ENCODE peak calls at places on chromosomes 4 and X, in five cellular contexts. A is stimulated activated CD8-positive, alpha-beta memory T cell treated with anti-CD3 and anti-CD28 coated beads, Interleukin-2, amount 100 ng/mL, for 48 hours; B is right atrium auricular region; W is NCI-H446 treated with DMSO at 0.1 percent for 48 hours; Q is activated CD4-positive, alpha-beta T cell treated with anti-CD3 and anti-CD28 coated beads for 36 hours. G is an unnamed sample.

GRCh38 chrX:149370097-149370496 is 135.0 kb downstream of the IDS start:
- DNase-seq in W (no peak), B (no peak), Q (no peak), A (no peak), G (no peak)

GRCh38 chr4:10958226-10958856 is 273.8 kb upstream of the CLNK start:
- DNase-seq in W (no peak), B (no peak), Q (no peak), A (no peak), G (no peak)

GRCh38 chr4:84501721-84502267 is 2.7 kb upstream of the NKX6-1 start:
- DNase-seq in Q (no peak), A (no peak), W (no peak), B (no peak), G (no peak)

GRCh38 chr4:1357356-1358248 is 10.6 kb downstream of the UVSSA start:
- DNase-seq in W (no peak), Q (no peak), B (no peak), A (no peak), G (no peak)

GRCh38 chrX:10800776-10801175 is 180.4 kb upstream of the MID1 start:
- DNase-seq in Q (no peak), W (no peak), A (no peak), B (no peak), G (no peak)

GRCh38 chr4:95857761-95858160 is 17.9 kb downstream of the PDHA2 start:
- DNase-seq in Q (no peak), B (no peak), A (no peak), W (no peak), G (no peak)

GRCh38 chr4:22552802-22553201 is 36.9 kb upstream of the ADGRA3 start:
- DNase-seq in W (no peak), Q (no peak), B (no peak), A (no peak), G (no peak)

GRCh38 chr4:159191989-159192388 is 89.1 kb downstream of the RAPGEF2 start:
- DNase-seq in W (no peak), A (no peak), B (no peak), Q (no peak), G (no peak)

GRCh38 chrX:68746988-68747387 is 81.8 kb upstream of the EFNB1 start:
- DNase-seq in A (no peak), B (no peak), Q (no peak), W (no peak), G (no peak)

GRCh38 chrX:16462912-16463311 is 187.0 kb upstream of the S100G start:
- DNase-seq in A (no peak), B (no peak), W (no peak), Q (no peak), G (no peak)

GRCh38 chrX:14030248-14030592 is 528 bp upstream of the GEMIN8 start:
- DNase-seq in A (no peak), Q (no peak), B (no peak), W (no peak), G (no peak)

GRCh38 chrX:9907645-9908387 is 59.3 kb upstream of the CLDN34 start:
- DNase-seq in W (no peak), B (no peak), Q (no peak), A (no peak), G (no peak)

GRCh38 chr4:67687639-67688038 is 13.3 kb downstream of the UBA6 start:
- DNase-seq in A (no peak), W (no peak), Q (no peak), B (no peak), G (no peak)

GRCh38 chr4:188107931-188108843 is 1.2 kb downstream of the TRIML2 start:
- DNase-seq in A (no peak), B (no peak), Q (no peak), W (no peak), G (no peak)

GRCh38 chr4:58761563-58761962 is 1651.4 kb upstream of the IGFBP7 start:
- DNase-seq in W (no peak), A (no peak), Q (no peak), B (no peak), G (no peak)

GRCh38 chr4:22021116-22021515 is 72.5 kb upstream of the KCNIP4 start:
- DNase-seq in B (no peak), A (no peak), Q (no peak), W (no peak), G (no peak)

GRCh38 chr4:48197643-48198237 is 63.7 kb upstream of the TXK start:
- DNase-seq in Q (no peak), A (no peak), B (no peak), W (no peak), G (no peak)

GRCh38 chrX:47637546-47638195 is 7.9 kb upstream of the CFP start:
- DNase-seq in A (no peak), B (no peak), Q (peak; percentile 69), W (no peak), G (no peak)

G was measured in memory B cell.